ENCODE peak calls at places on chromosomes 16 and 17, in ten cellular contexts. Q is anterior cingulate cortex; C is left cardiac atrium; H is dermis microvascular lymphatic vessel endothelial cell; I is non-pigmented ciliary epithelial cell; K is iris pigment epithelial cell; F is amygdala; Z is activated CD4-positive, alpha-beta T cell treated with anti-CD3 and anti-CD28 coated beads for 48 hours; T is D341Med; Y is activated naive CD4-positive, alpha-beta T cell treated with anti-CD3 and anti-CD28 coated beads for 36 hours. L is an unnamed sample.

GRCh38 chr17:66944365-66945203 is 19.9 kb upstream of the CACNG4 start:
- DNase-seq in Q (no peak), C (no peak), H (no peak), I (no peak), K (no peak), F (no peak), Z (no peak), T (no peak), Y (no peak), L (peak; percentile 65)

GRCh38 chr17:14622622-14623101 is 321.8 kb downstream of the HS3ST3B1 start:
- DNase-seq in Q (no peak), C (no peak), H (no peak), I (no peak), K (no peak), F (no peak), Z (no peak), T (no peak), Y (no peak), L (peak; percentile 47)

GRCh38 chr17:73401911-73402310 is 90.1 kb upstream of the CDC42EP4 start:
- DNase-seq in Q (no peak), C (peak; percentile 58), H (no peak), I (no peak), K (peak; percentile 75), F (no peak), Z (peak; percentile 22), T (no peak), Y (peak; percentile 34), L (no peak)

GRCh38 chr16:14186007-14186953 is 115.2 kb downstream of the MRTFB start:
- DNase-seq in Q (peak; percentile 10), C (peak; percentile 43), H (no peak), I (no peak), K (peak; percentile 74), F (no peak), Z (peak; percentile 18), T (no peak), Y (peak; percentile 51), L (peak; percentile 94)

GRCh38 chr17:77734371-77735050 is 224.0 kb upstream of the TNRC6C start:
- DNase-seq in Q (peak; percentile 82), C (peak; percentile 93), H (no peak), I (no peak), K (peak; percentile 58), F (peak; percentile 59), Z (no peak), T (peak; percentile 99), Y (no peak), L (peak; percentile 92)

GRCh38 chr17:78812849-78813248 is 27.8 kb downstream of the USP36 start:
- DNase-seq in Q (no peak), C (no peak), H (no peak), I (no peak), K (no peak), F (no peak), Z (no peak), T (peak; percentile 31), Y (no peak), L (no peak)

GRCh38 chr17:34154916-34155730 is 100.0 kb upstream of the CCL2 start:
- DNase-seq in Q (no peak), C (no peak), H (no peak), I (no peak), K (no peak), F (no peak), Z (peak; percentile 12), T (no peak), Y (peak; percentile 36), L (peak; percentile 66)

GRCh38 chr16:27561216-27561615 is 11.3 kb downstream of the KATNIP start:
- DNase-seq in Q (no peak), C (no peak), H (peak; percentile 79), I (no peak), K (no peak), F (no peak), Z (no peak), T (no peak), Y (no peak), L (no peak)

GRCh38 chr16:51150894-51151320 is at the start of gene SALL1:
- DNase-seq in Q (peak; percentile 48), C (no peak), H (no peak), I (no peak), K (peak; percentile 17), F (no peak), Z (no peak), T (no peak), Y (no peak), L (no peak)

GRCh38 chr17:79838541-79839274 is 532 bp downstream of the CBX4 start:
- DNase-seq in Q (peak; percentile 70), C (peak; percentile 60), H (no peak), I (no peak), K (peak; percentile 69), F (peak; percentile 47), Z (peak; percentile 72), T (peak; percentile 82), Y (peak; percentile 62), L (peak; percentile 81)

GRCh38 chr17:57869599-57870282 is 19.9 kb upstream of the MRPS23 start:
- DNase-seq in Q (no peak), C (no peak), H (no peak), I (peak; percentile 83), K (peak; percentile 92), F (no peak), Z (no peak), T (peak; percentile 92), Y (no peak), L (no peak)

GRCh38 chr17:71071837-71072236 is 902.5 kb downstream of the KCNJ2 start:
- DNase-seq in Q (no peak), C (no peak), H (no peak), I (peak; percentile 99), K (peak; percentile 99), F (no peak), Z (peak; percentile 5), T (no peak), Y (no peak), L (no peak)

GRCh38 chr17:64399071-64399766 is 8.6 kb upstream of the PECAM1 start:
- DNase-seq in Q (no peak), C (no peak), H (peak; percentile 45), I (no peak), K (peak; percentile 54), F (no peak), Z (no peak), T (no peak), Y (no peak), L (no peak)

GRCh38 chr16:64627781-64628180 is 494.1 kb downstream of the CDH11 start:
- DNase-seq in Q (peak; percentile 5), C (peak; percentile 53), H (no peak), I (no peak), K (no peak), F (no peak), Z (no peak), T (peak; percentile 62), Y (no peak), L (peak; percentile 27)

GRCh38 chr16:78310990-78311561 is 211.6 kb downstream of the WWOX start:
- DNase-seq in Q (no peak), C (no peak), H (no peak), I (peak; percentile 27), K (peak; percentile 3), F (no peak), Z (peak; percentile 11), T (no peak), Y (no peak), L (no peak)

GRCh38 chr16:3999479-3999868 is 116.8 kb downstream of the ADCY9 start:
- DNase-seq in Q (no peak), C (peak; percentile 53), H (no peak), I (no peak), K (peak; percentile 74), F (no peak), Z (no peak), T (peak; percentile 84), Y (no peak), L (peak; percentile 17)

GRCh38 chr17:41302981-41303380 is 330 bp upstream of the KRTAP29-1 start:
- DNase-seq in Q (no peak), C (no peak), H (no peak), I (no peak), K (no peak), F (no peak), Z (no peak), T (no peak), Y (no peak), L (no peak)

GRCh38 chr16:85612191-85612800 is 826 bp upstream of the GSE1 start:
- DNase-seq in Q (peak; percentile 46), C (peak; percentile 86), H (no peak), I (no peak), K (peak; percentile 79), F (no peak), Z (peak; percentile 34), T (peak; percentile 82), Y (peak; percentile 30), L (peak; percentile 82)

GRCh38 chr17:49379926-49380325 is 17.9 kb upstream of the ZNF652 start:
- DNase-seq in Q (no peak), C (no peak), H (no peak), I (no peak), K (no peak), F (no peak), Z (no peak), T (no peak), Y (no peak), L (no peak)

GRCh38 chr17:69951058-69951457 is 124.0 kb upstream of the KCNJ16 start:
- DNase-seq in Q (no peak), C (no peak), H (no peak), I (no peak), K (no peak), F (no peak), Z (no peak), T (no peak), Y (no peak), L (no peak)

GRCh38 chr16:3548859-3549258 is 28.3 kb downstream of the NLRC3 start:
- DNase-seq in Q (no peak), C (no peak), H (no peak), I (no peak), K (no peak), F (no peak), Z (no peak), T (no peak), Y (no peak), L (no peak)

L was measured in NCI-H69.